ENCODE peak calls at places on chromosomes 11 and 22, in seven cellular contexts. E is aorta, O is astrocyte, F is fibroblast of lung, Q is heart right ventricle, X is adipocyte, R is left ventricle myocardium inferior. C is an unnamed sample. For H3K4me1, the result is how much of the 10 kb centered on the place peaks cover.

GRCh38 chr22:39469681-39470461 is 13.1 kb downstream of the MGAT3 start:
- DNase-seq in E (no peak), O (no peak), F (no peak), Q (no peak), X (no peak), R (no peak), C (no peak)

GRCh38 chr11:11047851-11048610 is 190.2 kb upstream of the ZBED5 start:
- DNase-seq in E (no peak), O (no peak), F (no peak), Q (no peak), X (no peak), R (no peak), C (no peak)

GRCh38 chr22:38841211-38841610 is 2.6 kb downstream of the NPTXR start:
- DNase-seq in E (no peak), O (no peak), F (no peak), Q (no peak), X (no peak), R (no peak), C (no peak)

GRCh38 chr22:46661221-46661851 is 41.1 kb downstream of the GRAMD4 start:
- DNase-seq in E (no peak), O (peak), F (peak), Q (no peak), X (no peak), R (no peak), C (no peak)

GRCh38 chr11:114606003-114606801 is 10.6 kb upstream of the NXPE4 start:
- DNase-seq in E (no peak), O (no peak), F (no peak), Q (no peak), X (peak), R (no peak), C (no peak)

GRCh38 chr22:35454416-35455054 is 54.6 kb downstream of the MCM5 start:
- DNase-seq in E (no peak), O (no peak), F (no peak), Q (no peak), X (no peak), R (no peak), C (no peak)

GRCh38 chr11:79054636-79055035 is 386.2 kb downstream of the TENM4 start:
- DNase-seq in E (no peak), O (peak), F (peak), Q (no peak), X (no peak), R (no peak), C (no peak)

GRCh38 chr11:29293825-29294224 is 723.0 kb downstream of the KCNA4 start:
- DNase-seq in E (no peak), O (peak), F (peak), Q (no peak), X (peak), R (no peak), C (no peak)

GRCh38 chr11:75602916-75603315 is 40.9 kb downstream of the SERPINH1 start:
- DNase-seq in E (no peak), O (peak), F (peak), Q (no peak), X (peak), R (no peak), C (no peak)

GRCh38 chr22:44395116-44396005 is 82.6 kb upstream of the SHISAL1 start:
- DNase-seq in E (peak), O (no peak), F (no peak), Q (peak), X (no peak), R (peak), C (no peak)

GRCh38 chr11:33747969-33748368 is 11.7 kb upstream of the CD59 start:
- DNase-seq in E (no peak), O (peak), F (peak), Q (no peak), X (peak), R (no peak), C (no peak)

GRCh38 chr11:133070790-133071189 is 461.5 kb downstream of the OPCML start:
- DNase-seq in E (no peak), O (no peak), F (no peak), Q (no peak), X (no peak), R (no peak), C (no peak)

GRCh38 chr11:16318320-16318719 is 38.0 kb downstream of the SOX6 start:
- DNase-seq in E (no peak), O (no peak), F (no peak), Q (no peak), X (no peak), R (no peak), C (no peak)

GRCh38 chr11:27085605-27086004 is 45.0 kb downstream of the BBOX1 start:
- DNase-seq in E (no peak), O (no peak), F (no peak), Q (no peak), X (peak), R (no peak), C (no peak)

GRCh38 chr11:43567396-43567975 is 113.1 kb upstream of the HSD17B12 start:
- DNase-seq in E (no peak), O (peak), F (peak), Q (no peak), X (peak), R (no peak), C (no peak)

GRCh38 chr11:94650756-94651155 is 83.6 kb downstream of the PIWIL4 start:
- DNase-seq in E (peak), O (no peak), F (no peak), Q (peak), X (peak), R (peak), C (peak)

GRCh38 chr11:100687032-100687629 is at the start of gene ARHGAP42:
- DNase-seq in E (peak), O (peak), F (peak), Q (peak), X (peak), R (peak), C (peak)

GRCh38 chr22:19576460-19577421 is 52.5 kb upstream of the CLDN5 start:
- DNase-seq in E (no peak), O (peak), F (peak), Q (peak), X (peak), R (peak), C (no peak)

GRCh38 chr11:76824083-76824939 is 36.4 kb upstream of the ACER3 start:
- DNase-seq in E (no peak), O (no peak), F (peak), Q (no peak), X (no peak), R (no peak), C (no peak)

GRCh38 chr22:23248583-23248982 is 68.3 kb downstream of the BCR start:
- DNase-seq in E (no peak), O (peak), F (peak), Q (no peak), X (peak), R (no peak), C (peak)

GRCh38 chr22:39446239-39446721 is 10.5 kb upstream of the MGAT3 start:
- DNase-seq in E (no peak), O (no peak), F (no peak), Q (no peak), X (no peak), R (no peak), C (no peak)

GRCh38 chr22:19795617-19796008 is 35.0 kb downstream of the TBX1 start:
- DNase-seq in E (no peak), O (peak), F (peak), Q (no peak), X (peak), R (no peak), C (peak)

GRCh38 chr11:57567512-57568329 is at the start of gene UBE2L6:
- DNase-seq in E (peak), O (peak), F (peak), Q (peak), X (peak), R (peak), C (peak)

GRCh38 chr11:134572741-134573675 is 161.0 kb upstream of the B3GAT1 start:
- DNase-seq in E (peak), O (no peak), F (no peak), Q (no peak), X (no peak), R (no peak), C (no peak)

GRCh38 chr22:28016781-28017557 is 97.9 kb upstream of the PITPNB start:
- DNase-seq in E (peak), O (no peak), F (no peak), Q (no peak), X (no peak), R (peak), C (peak)

GRCh38 chr11:60944504-60945294 is 7.3 kb downstream of the SLC15A3 start:
- DNase-seq in E (peak), O (no peak), F (no peak), Q (no peak), X (no peak), R (no peak), C (no peak)

GRCh38 chr22:44335903-44336803 is 23.4 kb upstream of the SHISAL1 start:
- DNase-seq in E (no peak), O (no peak), F (no peak), Q (no peak), X (no peak), R (no peak), C (no peak)

GRCh38 chr11:62881579-62882427 is 1.1 kb downstream of the SLC3A2 start:
- DNase-seq in E (peak), O (peak), F (peak), Q (peak), X (peak), R (peak), C (peak)

GRCh38 chr11:62883677-62884076 is 3.0 kb downstream of the SLC3A2 start:
- DNase-seq in E (no peak), O (no peak), F (no peak), Q (no peak), X (peak), R (no peak), C (no peak)

GRCh38 chr11:62880803-62881578 is at the start of gene SLC3A2:
- DNase-seq in E (peak), O (peak), F (peak), Q (peak), X (peak), R (peak), C (peak)

GRCh38 chr11:62882428-62882742 is 1.7 kb downstream of the SLC3A2 start:
- DNase-seq in E (no peak), O (no peak), F (no peak), Q (no peak), X (no peak), R (no peak), C (no peak)

DNA sequence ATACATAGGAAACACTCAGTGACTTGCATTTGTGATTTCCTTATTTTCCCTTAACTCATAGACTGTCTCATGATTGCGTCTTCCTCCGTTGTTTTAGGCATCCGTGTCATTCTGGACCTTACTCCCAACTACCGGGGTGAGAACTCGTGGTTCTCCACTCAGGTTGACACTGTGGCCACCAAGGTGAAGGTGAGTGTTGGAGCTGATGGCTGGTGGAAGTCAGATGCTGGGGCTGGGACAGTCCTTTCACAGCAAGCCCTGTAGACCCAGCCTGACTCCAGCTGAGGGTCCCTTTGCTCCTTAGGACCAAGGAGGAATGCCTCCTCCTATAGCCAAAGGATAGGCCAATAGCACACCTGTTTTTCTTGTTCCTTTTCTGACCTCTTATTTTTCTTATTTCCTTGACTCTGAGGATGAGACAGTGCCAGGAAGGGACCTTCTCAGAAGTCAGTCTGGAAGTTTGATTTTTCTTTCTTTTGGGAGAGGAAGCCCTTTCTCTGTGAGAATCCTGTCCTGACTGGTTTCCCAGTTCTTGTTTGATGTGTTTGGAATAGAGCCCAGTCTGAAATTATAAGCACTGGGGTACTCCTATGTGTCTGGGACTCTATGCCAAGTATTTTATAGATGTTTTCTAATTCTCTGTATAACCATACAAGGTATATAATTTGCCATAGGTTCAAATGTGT is 2.3 kb downstream of the SLC3A2 start:
- DNase-seq in E (no peak), O (no peak), F (no peak), Q (no peak), X (peak), R (no peak), C (no peak)
- H3K4me1 ChIP-seq in E (under half), O (under half), F (under half), Q (under half), X (half or more), R (half or more), C (under half)

DNA sequence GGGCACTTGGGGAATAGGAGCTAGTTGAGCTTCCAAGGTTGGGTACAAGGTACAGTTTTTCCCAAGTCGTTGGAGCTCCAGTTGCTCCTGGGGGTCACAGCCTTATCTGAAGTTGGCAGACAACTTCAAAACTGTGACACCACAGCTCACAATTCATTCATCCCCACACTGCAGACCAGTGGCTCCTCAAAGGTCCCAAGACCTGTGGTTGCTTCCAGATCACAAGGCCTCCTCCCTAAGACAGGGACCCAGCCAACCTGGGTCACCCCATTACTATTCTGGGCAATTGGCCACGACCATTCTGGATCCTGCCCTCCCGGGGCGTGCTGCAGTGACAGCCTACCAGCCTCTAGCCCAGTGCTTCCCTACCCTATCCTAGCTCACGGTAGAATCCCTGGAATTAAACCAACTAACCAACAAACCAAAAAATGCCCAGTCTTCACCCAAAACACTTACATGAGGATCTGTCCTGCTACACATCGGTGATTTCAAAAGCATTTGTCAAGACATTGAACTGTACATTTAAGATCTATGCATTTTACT is 862 bp upstream of the PDXP start:
- DNase-seq in E (no peak), O (no peak), F (no peak), Q (no peak), X (no peak), R (no peak), C (no peak)
- H3K4me3 ChIP-seq in E (no peak), O (peak), F (peak), Q (peak), X (peak), R (peak), C (peak)

GRCh38 chr11:44994753-44995152 is 44.1 kb upstream of the TP53I11 start:
- DNase-seq in E (no peak), O (no peak), F (no peak), Q (no peak), X (no peak), R (no peak), C (no peak)

GRCh38 chr11:44993971-44994705 is 43.5 kb upstream of the TP53I11 start:
- DNase-seq in E (no peak), O (no peak), F (no peak), Q (no peak), X (no peak), R (no peak), C (no peak)

GRCh38 chr11:44992181-44992582 is 41.5 kb upstream of the TP53I11 start:
- DNase-seq in E (no peak), O (no peak), F (no peak), Q (no peak), X (no peak), R (no peak), C (no peak)

GRCh38 chr11:44990665-44991064 is 40.0 kb upstream of the TP53I11 start:
- DNase-seq in E (no peak), O (no peak), F (no peak), Q (no peak), X (no peak), R (no peak), C (no peak)

DNA sequence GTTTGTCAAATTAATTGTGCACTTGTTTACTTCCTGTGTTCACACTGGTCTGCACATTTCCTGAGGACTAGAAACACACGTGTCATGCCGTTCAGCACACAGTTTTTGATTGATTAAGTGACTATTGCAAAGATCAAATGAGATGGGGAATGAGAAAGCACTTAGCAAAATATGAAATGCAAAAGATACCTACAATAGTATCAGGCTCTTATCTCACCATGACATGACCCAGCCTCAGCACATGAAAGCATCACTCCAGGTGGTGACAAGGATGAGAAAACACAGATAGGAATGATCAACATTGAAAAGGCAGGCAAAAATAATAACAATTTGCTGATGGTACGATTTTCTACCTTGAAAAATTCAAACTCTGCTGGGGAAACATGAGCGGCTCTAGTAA is 42.1 kb upstream of the TP53I11 start:
- DNase-seq in E (no peak), O (no peak), F (no peak), Q (no peak), X (no peak), R (no peak), C (no peak)
- H3K4me1 ChIP-seq in E (under half), O (under half), F (under half), Q (under half), X (under half), R (half or more), C (under half)

GRCh38 chr22:37281646-37282384 is 493 bp upstream of the CYTH4 start:
- DNase-seq in E (no peak), O (no peak), F (no peak), Q (no peak), X (no peak), R (no peak), C (no peak)
- H3K4me3 ChIP-seq in E (no peak), O (no peak), F (no peak), Q (no peak), X (no peak), R (no peak), C (no peak)

DNA sequence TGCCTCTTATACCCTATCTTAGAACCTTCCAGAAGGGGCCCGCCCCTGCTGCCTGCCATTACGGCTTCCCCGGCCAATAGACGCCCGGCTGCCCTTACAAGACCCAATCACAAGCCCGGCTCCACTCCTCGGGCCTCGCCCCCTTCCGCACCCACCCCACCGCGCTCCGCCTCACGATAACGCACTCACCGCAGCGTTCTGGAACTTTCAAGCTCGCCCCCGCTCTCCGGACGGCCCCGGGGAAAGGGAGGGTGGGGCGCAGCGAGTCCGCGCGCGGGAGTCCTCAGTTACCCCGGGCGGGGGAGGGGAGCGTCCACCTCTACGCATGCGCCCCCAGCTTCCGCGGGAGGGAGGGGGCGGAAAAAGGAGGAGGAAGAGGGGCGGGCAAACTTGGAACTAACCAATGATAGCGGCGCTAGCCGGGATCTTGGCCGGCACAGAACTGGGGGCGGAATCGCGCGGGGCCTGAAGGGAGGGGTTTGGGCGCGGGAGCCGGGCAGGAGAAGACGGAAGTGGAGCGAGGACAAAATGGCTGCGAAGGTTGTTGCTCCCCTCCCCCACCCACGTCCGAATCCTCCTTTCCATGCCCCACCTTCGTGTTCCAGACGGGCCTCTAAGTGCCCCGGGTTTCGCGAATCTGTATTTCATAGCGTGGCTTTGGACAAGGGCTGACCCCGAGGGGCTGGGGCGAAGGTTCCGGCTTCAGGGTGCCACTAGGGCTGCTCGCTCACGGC is 389 bp upstream of the HSPA8 start:
- DNase-seq in E (peak), O (peak), F (peak), Q (peak), X (peak), R (peak), C (peak)
- H3K4me1 ChIP-seq in E (under half), O (under half), F (under half), Q (half or more), X (under half), R (half or more), C (half or more)

DNA sequence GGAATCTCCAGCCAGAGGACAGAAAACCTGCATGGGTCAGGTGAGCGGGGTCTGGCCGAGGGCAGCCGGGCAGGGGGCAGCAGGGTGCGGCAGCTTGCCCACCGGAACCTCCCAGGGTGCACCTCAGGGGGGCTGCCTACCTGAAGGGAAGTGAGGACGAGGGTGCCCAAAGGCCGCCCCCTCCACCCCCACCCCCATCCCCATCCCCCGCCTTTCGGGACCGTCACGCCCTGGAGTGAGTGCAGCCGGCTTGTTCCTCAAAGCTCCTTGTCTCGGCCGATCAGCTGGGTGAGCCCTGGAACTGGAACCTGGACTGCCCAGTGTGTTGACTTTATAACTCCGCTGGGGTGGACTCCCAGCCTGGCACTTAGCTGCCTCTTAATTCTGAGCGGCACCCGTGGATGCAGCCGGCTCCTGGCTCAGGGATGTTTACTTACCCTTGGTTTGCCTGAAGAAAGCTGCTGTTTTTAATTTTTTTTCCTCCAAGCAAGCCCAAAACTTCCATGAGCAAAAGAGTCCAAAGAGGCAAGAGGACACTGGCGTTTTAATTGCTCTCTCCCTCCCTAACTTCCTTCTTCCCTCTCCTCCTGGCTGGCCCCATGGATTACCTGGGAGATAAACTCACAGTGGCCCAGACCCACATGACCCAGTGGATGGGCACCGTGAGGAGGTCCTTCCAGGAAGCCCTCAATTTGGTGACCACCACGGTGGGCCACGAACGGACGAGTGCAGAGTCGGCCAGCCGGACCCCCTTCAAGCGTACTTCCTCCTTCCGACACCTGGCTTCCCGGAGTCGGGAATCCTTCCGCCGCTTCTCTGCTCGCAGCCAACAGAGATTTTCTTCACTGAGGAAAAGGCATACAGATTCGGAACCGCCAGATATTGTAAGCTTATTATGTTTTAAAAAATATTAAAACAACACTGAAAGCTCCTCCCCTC is 87.8 kb upstream of the CRYBB3 start:
- DNase-seq in E (peak), O (no peak), F (no peak), Q (no peak), X (peak), R (no peak), C (peak)
- H3K4me3 ChIP-seq in E (peak), O (peak), F (no peak), Q (peak), X (peak), R (peak), C (peak)

GRCh38 chr11:36631704-36632287 is 33.8 kb upstream of the RAG2 start:
- DNase-seq in E (no peak), O (no peak), F (no peak), Q (no peak), X (no peak), R (no peak), C (no peak)

GRCh38 chr11:36638586-36638985 is 40.5 kb upstream of the RAG2 start:
- DNase-seq in E (no peak), O (no peak), F (no peak), Q (no peak), X (no peak), R (no peak), C (no peak)

GRCh38 chr11:36635463-36635862 is 37.4 kb upstream of the RAG2 start:
- DNase-seq in E (no peak), O (no peak), F (no peak), Q (no peak), X (no peak), R (peak), C (no peak)
- H3K4me1 ChIP-seq in E (under half), O (under half), F (under half), Q (under half), X (under half), R (under half), C (under half)

C was measured in psoas muscle.